ENCODE peak calls at places on chromosomes 1 and 21, in four cellular contexts. C, U, R and L are unnamed samples.

GRCh38 chr21:18041012-18041411 is 203.6 kb upstream of the CHODL start:
- DNase-seq in C (peak; percentile 71), R (peak; percentile 33), U (no peak), L (peak; percentile 28)

GRCh38 chr1:234589064-234589765 is 20.8 kb downstream of the IRF2BP2 start:
- DNase-seq in C (no peak), R (no peak), U (no peak), L (no peak)

GRCh38 chr21:35843911-35844667 is 216.2 kb downstream of the SETD4 start:
- DNase-seq in C (no peak), R (no peak), U (no peak), L (no peak)

GRCh38 chr1:216902669-216903388 is 179.6 kb upstream of the ESRRG start:
- DNase-seq in R (peak; percentile 21), C (peak; percentile 22), U (no peak), L (no peak)

GRCh38 chr1:180555411-180555810 is 3.4 kb upstream of the OVAAL start:
- DNase-seq in C (no peak), R (peak; percentile 81), U (no peak), L (no peak)

GRCh38 chr1:94955767-94956632 is 29.1 kb upstream of the CNN3 start:
- DNase-seq in R (no peak), C (peak; percentile 41), U (no peak), L (no peak)

GRCh38 chr1:27049607-27050006 is 37.0 kb upstream of the TENT5B start:
- DNase-seq in R (no peak), C (no peak), U (no peak), L (peak; percentile 85)

GRCh38 chr1:151156515-151156819 is at the start of gene TNFAIP8L2:
- DNase-seq in U (no peak), R (peak; percentile 42), C (no peak), L (peak; percentile 54)

GRCh38 chr1:231612393-231613089 is 14.0 kb upstream of the DISC1 start:
- DNase-seq in C (no peak), U (no peak), R (no peak), L (no peak)

GRCh38 chr21:33196956-33197374 is 32.8 kb upstream of the IFNAR2 start:
- DNase-seq in U (peak; percentile 78), R (peak; percentile 89), C (peak; percentile 73), L (peak; percentile 81)

GRCh38 chr21:30818837-30819236 is 5.8 kb upstream of the KRTAP8-1 start:
- DNase-seq in R (no peak), U (no peak), C (no peak), L (no peak)

GRCh38 chr21:17491716-17492414 is 21.0 kb upstream of the CXADR start:
- DNase-seq in U (no peak), R (peak; percentile 16), C (peak; percentile 94), L (no peak)

GRCh38 chr1:53198241-53198651 is 1.6 kb downstream of the CPT2 start:
- DNase-seq in R (peak; percentile 18), U (no peak), C (peak; percentile 43), L (no peak)

GRCh38 chr1:46798820-46799219 is at the start of gene CYP4B1:
- DNase-seq in C (no peak), U (no peak), R (no peak), L (no peak)

GRCh38 chr1:87226341-87226760 is 102.3 kb upstream of the LMO4 start:
- DNase-seq in U (peak; percentile 9), C (peak; percentile 93), R (peak; percentile 79), L (peak; percentile 47)

GRCh38 chr1:206886831-206887230 is 10.4 kb upstream of the IL24 start:
- DNase-seq in U (no peak), C (peak; percentile 37), R (no peak), L (no peak)

GRCh38 chr1:205940710-205941109 is 2.5 kb downstream of the SLC26A9 start:
- DNase-seq in U (no peak), C (no peak), R (no peak), L (no peak)

GRCh38 chr1:3060601-3061551 is 8.1 kb upstream of the PRDM16 start:
- DNase-seq in R (no peak), U (no peak), C (no peak), L (peak; percentile 26)

GRCh38 chr1:47262787-47263413 is 30.9 kb upstream of the TAL1 start:
- DNase-seq in C (peak; percentile 51), R (peak; percentile 92), U (no peak), L (peak; percentile 44)

GRCh38 chr1:234578087-234578486 is 31.9 kb downstream of the IRF2BP2 start:
- DNase-seq in U (no peak), R (no peak), C (no peak), L (no peak)

GRCh38 chr1:26994772-26995625 is 1.5 kb downstream of the TRNP1 start:
- DNase-seq in C (no peak), R (no peak), U (no peak), L (peak; percentile 47)

GRCh38 chr1:27773732-27774445 is 870 bp downstream of the STX12 start:
- DNase-seq in U (peak; percentile 5), R (no peak), C (peak; percentile 56), L (no peak)

GRCh38 chr1:43123031-43123430 is 49.1 kb downstream of the EBNA1BP2 start:
- DNase-seq in R (no peak), U (no peak), C (no peak), L (no peak)

GRCh38 chr1:178238722-178239510 is 145.0 kb downstream of the RASAL2 start:
- DNase-seq in C (peak; percentile 97), U (no peak), R (peak; percentile 99), L (no peak)

GRCh38 chr1:145978860-145979745 is 14.6 kb downstream of the POLR3GL start:
- DNase-seq in C (peak; percentile 100), R (peak; percentile 99), U (peak; percentile 87), L (peak; percentile 95)

GRCh38 chr1:201850053-201850397 is 21.1 kb downstream of the IPO9 start:
- DNase-seq in C (peak; percentile 63), U (no peak), R (peak; percentile 45), L (no peak)

GRCh38 chr1:32014937-32015363 is 1.3 kb downstream of the KHDRBS1 start:
- DNase-seq in U (no peak), R (no peak), C (no peak), L (no peak)

GRCh38 chr1:187848321-187848720 is 1019.6 kb downstream of the PLA2G4A start:
- DNase-seq in R (no peak), C (no peak), U (no peak), L (no peak)

GRCh38 chr1:204254031-204254661 is 40.4 kb upstream of the GOLT1A start:
- DNase-seq in C (peak; percentile 90), U (no peak), R (peak; percentile 91), L (peak; percentile 46)

GRCh38 chr21:44267655-44268142 is 6.0 kb upstream of the DNMT3L start:
- DNase-seq in C (no peak), R (no peak), U (no peak), L (no peak)

GRCh38 chr1:56834137-56834900 is 15.1 kb upstream of the FYB2 start:
- DNase-seq in U (no peak), R (no peak), C (no peak), L (no peak)

GRCh38 chr1:208445710-208446702 is 201.8 kb upstream of the PLXNA2 start:
- DNase-seq in U (no peak), C (no peak), R (no peak), L (no peak)

GRCh38 chr1:206734499-206735142 is 36.0 kb upstream of the IL19 start:
- DNase-seq in U (peak; percentile 45), C (peak; percentile 54), R (peak; percentile 61), L (peak; percentile 70)

GRCh38 chr21:24829397-24829796 is 777.9 kb downstream of the MRPL39 start:
- DNase-seq in R (no peak), U (no peak), C (no peak), L (no peak)

GRCh38 chr1:245560460-245560859 is 405.7 kb downstream of the KIF26B start:
- DNase-seq in C (no peak), U (no peak), R (no peak), L (no peak)
- H2BK12ac ChIP-seq in C (no peak overlapping the region), U (no peak overlapping the region), R (no peak overlapping the region), L (no peak overlapping the region)

GRCh38 chr1:93675931-93676330 is 5.7 kb downstream of the BCAR3 start:
- DNase-seq in U (no peak), C (peak; percentile 45), R (no peak), L (peak; percentile 5)
- H3K14ac ChIP-seq in U (no peak overlapping the region), C (no peak overlapping the region), R (no peak overlapping the region), L (no peak overlapping the region)

GRCh38 chr1:29356663-29357062 is 120.3 kb downstream of the PTPRU start:
- DNase-seq in R (no peak), U (no peak), C (no peak), L (peak; percentile 82)
- H2BK12ac ChIP-seq in R (no peak overlapping the region), U (no peak overlapping the region), C (no peak overlapping the region), L (no peak overlapping the region)

DNA sequence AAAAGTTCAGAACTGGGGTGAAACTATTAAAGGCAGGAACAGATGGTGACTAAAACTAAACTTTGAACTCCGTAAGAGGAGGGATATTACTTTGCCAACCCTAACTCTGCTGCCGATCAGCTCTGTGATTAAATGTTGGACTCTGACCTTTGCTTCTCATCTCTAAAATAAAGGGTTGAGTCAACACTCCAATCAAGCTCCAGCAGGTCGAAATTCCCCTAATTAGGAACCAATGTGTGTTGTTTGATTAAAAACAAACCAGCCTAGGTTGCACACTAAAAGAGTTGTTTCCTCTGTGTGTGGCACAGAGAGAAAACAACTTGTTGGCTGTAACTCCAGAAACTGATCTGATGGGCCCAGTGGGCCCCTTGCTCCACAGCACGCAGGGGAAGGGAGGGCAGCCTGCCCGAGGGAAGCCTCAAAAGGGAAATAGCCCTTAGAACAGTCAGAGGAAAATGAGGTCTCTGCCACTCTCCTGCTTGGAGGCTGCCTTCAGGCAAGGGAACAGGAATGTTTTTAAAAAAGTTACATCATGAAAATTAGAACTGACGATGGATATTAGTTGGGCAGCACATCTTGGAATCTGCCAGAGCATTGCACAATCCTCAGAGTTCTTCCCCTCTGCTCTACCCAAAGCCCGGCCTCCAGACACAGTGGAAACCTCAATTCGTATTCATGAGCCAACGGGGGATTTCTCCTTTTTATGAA is 69.3 kb downstream of the KCTD3 start:
- DNase-seq in R (peak; percentile 72), C (no peak), U (no peak), L (no peak)
- H3K14ac ChIP-seq in R (no peak overlapping the region), C (no peak overlapping the region), U (no peak overlapping the region), L (no peak overlapping the region)

GRCh38 chr1:54786778-54787177 is 14.3 kb downstream of the TTC22 start:
- DNase-seq in U (no peak), C (no peak), R (no peak), L (no peak)
- H2BK12ac ChIP-seq in U (no peak overlapping the region), C (no peak overlapping the region), R (no peak overlapping the region), L (no peak overlapping the region)

GRCh38 chr1:212858055-212858460 is at the start of gene FLVCR1:
- DNase-seq in R (peak; percentile 97), C (peak; percentile 96), U (peak; percentile 95), L (peak; percentile 97)
- H3K14ac ChIP-seq in R (peak within 1 kb of the TSS; percentile 59), C (peak within 1 kb of the TSS; percentile 78), U (peak within 1 kb of the TSS; percentile 98), L (peak within 1 kb of the TSS; percentile 85)

DNA sequence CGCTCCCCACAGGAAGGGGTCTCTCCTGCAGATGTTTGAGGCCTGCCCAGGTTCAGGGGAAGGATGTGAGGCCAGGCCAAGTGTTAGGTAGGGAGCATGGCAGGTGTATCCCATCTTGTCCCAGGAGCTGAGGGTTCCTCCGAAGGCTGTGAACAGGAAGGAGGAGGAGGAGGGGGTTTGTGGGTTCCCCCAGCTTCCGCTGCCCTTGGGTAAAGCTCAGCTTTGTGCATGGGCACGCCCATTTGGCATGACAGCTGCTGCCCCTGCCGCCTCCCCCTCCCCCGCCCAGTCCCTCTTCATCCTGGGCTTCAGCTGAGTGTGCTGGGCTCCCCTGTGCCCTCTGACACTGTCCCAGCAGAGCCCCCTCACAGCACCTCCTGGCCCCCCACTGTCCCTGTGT is 25.5 kb downstream of the TNFRSF8 start:
- DNase-seq in U (no peak), C (no peak), R (no peak), L (no peak)
- H2BK12ac ChIP-seq in U (no peak overlapping the region), C (no peak overlapping the region), R (no peak overlapping the region), L (no peak overlapping the region)